ENCODE peak calls at places on chromosomes 12 and 14, in nine cellular contexts. One of them, this sample, is unnamed.

GRCh38 chr12:21558100-21558679 is 32.1 kb downstream of the SPX start:
- DNase-seq in astrocyte: no peak
- DNase-seq in A549: no peak
- DNase-seq in esophagus squamous epithelium: no peak
- DNase-seq in omental fat pad: no peak
- DNase-seq in AG10803: no peak
- DNase-seq in AG04449: no peak
- DNase-seq in upper lobe of left lung: no peak
- DNase-seq in left ventricle myocardium inferior: no peak
- DNase-seq in this sample: no peak

GRCh38 chr12:7460375-7461259 is 16.7 kb upstream of the CD163L1 start:
- DNase-seq in astrocyte: no peak
- DNase-seq in A549: peak
- DNase-seq in esophagus squamous epithelium: no peak
- DNase-seq in omental fat pad: no peak
- DNase-seq in AG10803: peak
- DNase-seq in AG04449: peak
- DNase-seq in upper lobe of left lung: no peak
- DNase-seq in left ventricle myocardium inferior: peak
- DNase-seq in this sample: peak

GRCh38 chr12:54217774-54218221 is 29.0 kb upstream of the SMUG1 start:
- DNase-seq in astrocyte: no peak
- DNase-seq in A549: no peak
- DNase-seq in esophagus squamous epithelium: no peak
- DNase-seq in omental fat pad: no peak
- DNase-seq in AG10803: no peak
- DNase-seq in AG04449: no peak
- DNase-seq in upper lobe of left lung: peak
- DNase-seq in left ventricle myocardium inferior: peak
- DNase-seq in this sample: no peak

GRCh38 chr12:42288544-42288943 is 37.4 kb downstream of the ZCRB1 start:
- DNase-seq in astrocyte: no peak
- DNase-seq in A549: no peak
- DNase-seq in esophagus squamous epithelium: no peak
- DNase-seq in omental fat pad: no peak
- DNase-seq in AG10803: no peak
- DNase-seq in AG04449: no peak
- DNase-seq in upper lobe of left lung: no peak
- DNase-seq in left ventricle myocardium inferior: no peak
- DNase-seq in this sample: no peak

GRCh38 chr12:117863004-117863709 is 105.6 kb downstream of the KSR2 start:
- DNase-seq in astrocyte: peak
- DNase-seq in A549: no peak
- DNase-seq in esophagus squamous epithelium: no peak
- DNase-seq in omental fat pad: no peak
- DNase-seq in AG10803: peak
- DNase-seq in AG04449: no peak
- DNase-seq in upper lobe of left lung: no peak
- DNase-seq in left ventricle myocardium inferior: no peak
- DNase-seq in this sample: peak

GRCh38 chr12:130394906-130395305 is 57.2 kb downstream of the PIWIL1 start:
- DNase-seq in astrocyte: no peak
- DNase-seq in A549: no peak
- DNase-seq in esophagus squamous epithelium: no peak
- DNase-seq in omental fat pad: no peak
- DNase-seq in AG10803: no peak
- DNase-seq in AG04449: no peak
- DNase-seq in upper lobe of left lung: no peak
- DNase-seq in left ventricle myocardium inferior: no peak
- DNase-seq in this sample: no peak

GRCh38 chr12:112126000-112126431 is 656 bp downstream of the TRAFD1 start:
- DNase-seq in astrocyte: no peak
- DNase-seq in A549: no peak
- DNase-seq in esophagus squamous epithelium: no peak
- DNase-seq in omental fat pad: no peak
- DNase-seq in AG10803: no peak
- DNase-seq in AG04449: no peak
- DNase-seq in upper lobe of left lung: peak
- DNase-seq in left ventricle myocardium inferior: no peak
- DNase-seq in this sample: no peak

GRCh38 chr12:110224379-110225304 is 56.4 kb upstream of the ATP2A2 start:
- DNase-seq in astrocyte: peak
- DNase-seq in A549: peak
- DNase-seq in esophagus squamous epithelium: no peak
- DNase-seq in omental fat pad: no peak
- DNase-seq in AG10803: peak
- DNase-seq in AG04449: peak
- DNase-seq in upper lobe of left lung: no peak
- DNase-seq in left ventricle myocardium inferior: no peak
- DNase-seq in this sample: peak

GRCh38 chr14:69611264-69612013 is at the start of gene SUSD6:
- DNase-seq in astrocyte: peak
- DNase-seq in A549: peak
- DNase-seq in esophagus squamous epithelium: peak
- DNase-seq in omental fat pad: peak
- DNase-seq in AG10803: peak
- DNase-seq in AG04449: no peak
- DNase-seq in upper lobe of left lung: peak
- DNase-seq in left ventricle myocardium inferior: peak
- DNase-seq in this sample: peak

GRCh38 chr14:69612014-69612758 is 790 bp downstream of the SUSD6 start:
- DNase-seq in astrocyte: no peak
- DNase-seq in A549: no peak
- DNase-seq in esophagus squamous epithelium: no peak
- DNase-seq in omental fat pad: no peak
- DNase-seq in AG10803: peak
- DNase-seq in AG04449: no peak
- DNase-seq in upper lobe of left lung: no peak
- DNase-seq in left ventricle myocardium inferior: peak
- DNase-seq in this sample: peak

GRCh38 chr14:69614592-69614991 is 3.2 kb downstream of the SUSD6 start:
- DNase-seq in astrocyte: no peak
- DNase-seq in A549: no peak
- DNase-seq in esophagus squamous epithelium: peak
- DNase-seq in omental fat pad: no peak
- DNase-seq in AG10803: no peak
- DNase-seq in AG04449: no peak
- DNase-seq in upper lobe of left lung: no peak
- DNase-seq in left ventricle myocardium inferior: peak
- DNase-seq in this sample: no peak

GRCh38 chr14:69613312-69614073 is 2.1 kb downstream of the SUSD6 start:
- DNase-seq in astrocyte: no peak
- DNase-seq in A549: no peak
- DNase-seq in esophagus squamous epithelium: no peak
- DNase-seq in omental fat pad: no peak
- DNase-seq in AG10803: no peak
- DNase-seq in AG04449: no peak
- DNase-seq in upper lobe of left lung: no peak
- DNase-seq in left ventricle myocardium inferior: no peak
- DNase-seq in this sample: no peak

GRCh38 chr14:69612759-69613145 is 1.4 kb downstream of the SUSD6 start:
- DNase-seq in astrocyte: no peak
- DNase-seq in A549: no peak
- DNase-seq in esophagus squamous epithelium: no peak
- DNase-seq in omental fat pad: no peak
- DNase-seq in AG10803: peak
- DNase-seq in AG04449: no peak
- DNase-seq in upper lobe of left lung: no peak
- DNase-seq in left ventricle myocardium inferior: no peak
- DNase-seq in this sample: peak
- TF ChIP-seq CTCF in astrocyte: peak
- TF ChIP-seq CTCF in A549: peak
- TF ChIP-seq CTCF in esophagus squamous epithelium: no peak
- TF ChIP-seq CTCF in omental fat pad: no peak
- TF ChIP-seq CTCF in AG10803: peak
- TF ChIP-seq CTCF in AG04449: peak
- TF ChIP-seq CTCF in upper lobe of left lung: no peak
- TF ChIP-seq CTCF in left ventricle myocardium inferior: peak
- TF ChIP-seq CTCF in this sample: peak

DNA sequence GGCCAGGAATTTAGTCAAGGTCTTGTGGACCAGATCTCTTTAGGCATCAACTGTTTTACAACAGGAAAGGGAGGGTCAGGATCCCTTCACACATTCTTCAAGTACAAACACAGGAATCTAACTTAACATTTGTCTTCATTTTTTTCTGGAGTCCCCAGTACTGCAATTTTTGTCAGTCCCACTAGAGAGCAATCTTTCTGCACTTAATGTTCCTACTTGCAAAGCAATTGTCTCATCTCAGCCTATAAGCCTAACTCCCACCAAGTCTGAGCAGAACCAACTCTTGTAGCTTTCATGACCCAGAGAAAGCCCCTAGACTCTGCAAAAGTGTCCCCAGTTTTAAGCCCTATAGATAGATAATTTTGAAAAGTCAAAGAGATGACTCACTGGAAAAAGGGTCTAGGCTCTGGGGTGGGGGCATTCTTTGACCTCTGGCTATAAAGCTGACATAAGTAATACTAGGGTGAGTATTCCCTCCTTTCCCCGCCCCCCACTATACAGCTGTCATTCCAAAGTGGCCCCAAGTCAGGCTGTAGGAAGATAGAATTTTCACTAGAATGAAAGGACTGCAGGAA is 1.9 kb upstream of the ZBTB39 start:
- DNase-seq in astrocyte: peak
- DNase-seq in A549: peak
- DNase-seq in esophagus squamous epithelium: no peak
- DNase-seq in omental fat pad: no peak
- DNase-seq in AG10803: peak
- DNase-seq in AG04449: no peak
- DNase-seq in upper lobe of left lung: no peak
- DNase-seq in left ventricle myocardium inferior: no peak
- DNase-seq in this sample: peak
- TF ChIP-seq CTCF in astrocyte: peak
- TF ChIP-seq CTCF in A549: peak
- TF ChIP-seq CTCF in esophagus squamous epithelium: no peak
- TF ChIP-seq CTCF in omental fat pad: no peak
- TF ChIP-seq CTCF in AG10803: peak
- TF ChIP-seq CTCF in AG04449: peak
- TF ChIP-seq CTCF in upper lobe of left lung: peak
- TF ChIP-seq CTCF in left ventricle myocardium inferior: peak
- TF ChIP-seq CTCF in this sample: peak

GRCh38 chr14:74244115-74244514 is 4.9 kb downstream of the VSX2 start:
- DNase-seq in astrocyte: no peak
- DNase-seq in A549: no peak
- DNase-seq in esophagus squamous epithelium: no peak
- DNase-seq in omental fat pad: no peak
- DNase-seq in AG10803: no peak
- DNase-seq in AG04449: no peak
- DNase-seq in upper lobe of left lung: no peak
- DNase-seq in left ventricle myocardium inferior: no peak
- DNase-seq in this sample: no peak
- TF ChIP-seq CTCF in astrocyte: no peak
- TF ChIP-seq CTCF in A549: no peak
- TF ChIP-seq CTCF in esophagus squamous epithelium: no peak
- TF ChIP-seq CTCF in omental fat pad: no peak
- TF ChIP-seq CTCF in AG10803: no peak
- TF ChIP-seq CTCF in AG04449: no peak
- TF ChIP-seq CTCF in upper lobe of left lung: no peak
- TF ChIP-seq CTCF in left ventricle myocardium inferior: no peak
- TF ChIP-seq CTCF in this sample: no peak

GRCh38 chr12:49550853-49551252 is 12.0 kb downstream of the KCNH3 start:
- DNase-seq in astrocyte: no peak
- DNase-seq in A549: no peak
- DNase-seq in esophagus squamous epithelium: no peak
- DNase-seq in omental fat pad: no peak
- DNase-seq in AG10803: no peak
- DNase-seq in AG04449: no peak
- DNase-seq in upper lobe of left lung: no peak
- DNase-seq in left ventricle myocardium inferior: no peak
- DNase-seq in this sample: no peak

GRCh38 chr12:49548481-49548821 is 9.6 kb downstream of the KCNH3 start:
- DNase-seq in astrocyte: no peak
- DNase-seq in A549: no peak
- DNase-seq in esophagus squamous epithelium: no peak
- DNase-seq in omental fat pad: no peak
- DNase-seq in AG10803: no peak
- DNase-seq in AG04449: no peak
- DNase-seq in upper lobe of left lung: no peak
- DNase-seq in left ventricle myocardium inferior: no peak
- DNase-seq in this sample: no peak

GRCh38 chr12:49547090-49547690 is 8.4 kb downstream of the KCNH3 start:
- DNase-seq in astrocyte: no peak
- DNase-seq in A549: no peak
- DNase-seq in esophagus squamous epithelium: no peak
- DNase-seq in omental fat pad: no peak
- DNase-seq in AG10803: no peak
- DNase-seq in AG04449: no peak
- DNase-seq in upper lobe of left lung: no peak
- DNase-seq in left ventricle myocardium inferior: no peak
- DNase-seq in this sample: no peak

GRCh38 chr12:49549735-49550710 is 11.2 kb downstream of the KCNH3 start:
- DNase-seq in astrocyte: no peak
- DNase-seq in A549: no peak
- DNase-seq in esophagus squamous epithelium: no peak
- DNase-seq in omental fat pad: no peak
- DNase-seq in AG10803: no peak
- DNase-seq in AG04449: no peak
- DNase-seq in upper lobe of left lung: peak
- DNase-seq in left ventricle myocardium inferior: no peak
- DNase-seq in this sample: no peak

GRCh38 chr12:49548822-49549648 is 10.2 kb downstream of the KCNH3 start:
- DNase-seq in astrocyte: no peak
- DNase-seq in A549: no peak
- DNase-seq in esophagus squamous epithelium: no peak
- DNase-seq in omental fat pad: no peak
- DNase-seq in AG10803: no peak
- DNase-seq in AG04449: no peak
- DNase-seq in upper lobe of left lung: peak
- DNase-seq in left ventricle myocardium inferior: no peak
- DNase-seq in this sample: no peak
- TF ChIP-seq CTCF in astrocyte: no peak
- TF ChIP-seq CTCF in A549: no peak
- TF ChIP-seq CTCF in esophagus squamous epithelium: no peak
- TF ChIP-seq CTCF in omental fat pad: no peak
- TF ChIP-seq CTCF in AG10803: peak
- TF ChIP-seq CTCF in AG04449: peak
- TF ChIP-seq CTCF in upper lobe of left lung: peak
- TF ChIP-seq CTCF in left ventricle myocardium inferior: peak
- TF ChIP-seq CTCF in this sample: peak

GRCh38 chr12:94263011-94263786 is 114.8 kb downstream of the PLXNC1 start:
- DNase-seq in astrocyte: no peak
- DNase-seq in A549: no peak
- DNase-seq in esophagus squamous epithelium: no peak
- DNase-seq in omental fat pad: no peak
- DNase-seq in AG10803: no peak
- DNase-seq in AG04449: no peak
- DNase-seq in upper lobe of left lung: no peak
- DNase-seq in left ventricle myocardium inferior: no peak
- DNase-seq in this sample: no peak
- TF ChIP-seq CTCF in astrocyte: no peak
- TF ChIP-seq CTCF in A549: no peak
- TF ChIP-seq CTCF in esophagus squamous epithelium: no peak
- TF ChIP-seq CTCF in omental fat pad: no peak
- TF ChIP-seq CTCF in AG10803: no peak
- TF ChIP-seq CTCF in AG04449: no peak
- TF ChIP-seq CTCF in upper lobe of left lung: no peak
- TF ChIP-seq CTCF in left ventricle myocardium inferior: no peak
- TF ChIP-seq CTCF in this sample: no peak